ENCODE peak calls at places on chromosomes 11 and 22, in four cellular contexts. One of them, this sample, is unnamed.

GRCh38 chr11:62879150-62879549 is 1.5 kb upstream of the SLC3A2 start:
- DNase-seq in A172: no peak
- DNase-seq in Daoy: no peak
- DNase-seq in stimulated activated CD8-positive, alpha-beta memory T cell treated with anti-CD3 and anti-CD28 coated beads, Interleukin-2, amount 100 ng/mL, for 1 hour: no peak
- DNase-seq in this sample: no peak

GRCh38 chr22:50710886-50711285 is 27.1 kb upstream of the ACR start:
- DNase-seq in A172: no peak
- DNase-seq in Daoy: no peak
- DNase-seq in stimulated activated CD8-positive, alpha-beta memory T cell treated with anti-CD3 and anti-CD28 coated beads, Interleukin-2, amount 100 ng/mL, for 1 hour: no peak
- DNase-seq in this sample: no peak

GRCh38 chr11:19953342-19953741 is 206.9 kb downstream of the DBX1 start:
- DNase-seq in A172: peak; percentile 76
- DNase-seq in Daoy: peak; percentile 59
- DNase-seq in stimulated activated CD8-positive, alpha-beta memory T cell treated with anti-CD3 and anti-CD28 coated beads, Interleukin-2, amount 100 ng/mL, for 1 hour: no peak
- DNase-seq in this sample: no peak

GRCh38 chr11:5476184-5476819 is 12.2 kb upstream of the OR52D1 start:
- DNase-seq in A172: peak; percentile 69
- DNase-seq in Daoy: peak; percentile 20
- DNase-seq in stimulated activated CD8-positive, alpha-beta memory T cell treated with anti-CD3 and anti-CD28 coated beads, Interleukin-2, amount 100 ng/mL, for 1 hour: no peak
- DNase-seq in this sample: peak; percentile 39

GRCh38 chr11:70032470-70032795 is 45.7 kb upstream of the ANO1 start:
- DNase-seq in A172: no peak
- DNase-seq in Daoy: no peak
- DNase-seq in stimulated activated CD8-positive, alpha-beta memory T cell treated with anti-CD3 and anti-CD28 coated beads, Interleukin-2, amount 100 ng/mL, for 1 hour: no peak
- DNase-seq in this sample: no peak

GRCh38 chr11:99631618-99632017 is 610.9 kb downstream of the CNTN5 start:
- DNase-seq in A172: no peak
- DNase-seq in Daoy: no peak
- DNase-seq in stimulated activated CD8-positive, alpha-beta memory T cell treated with anti-CD3 and anti-CD28 coated beads, Interleukin-2, amount 100 ng/mL, for 1 hour: no peak
- DNase-seq in this sample: no peak

GRCh38 chr11:34358258-34358665 is 452 bp upstream of the ABTB2 start:
- DNase-seq in A172: peak; percentile 57
- DNase-seq in Daoy: peak; percentile 85
- DNase-seq in stimulated activated CD8-positive, alpha-beta memory T cell treated with anti-CD3 and anti-CD28 coated beads, Interleukin-2, amount 100 ng/mL, for 1 hour: no peak
- DNase-seq in this sample: no peak

GRCh38 chr22:39463931-39464390 is 7.1 kb downstream of the MGAT3 start:
- DNase-seq in A172: no peak
- DNase-seq in Daoy: peak; percentile 32
- DNase-seq in stimulated activated CD8-positive, alpha-beta memory T cell treated with anti-CD3 and anti-CD28 coated beads, Interleukin-2, amount 100 ng/mL, for 1 hour: no peak
- DNase-seq in this sample: no peak

GRCh38 chr22:37219534-37219933 is 7.3 kb upstream of the SSTR3 start:
- DNase-seq in A172: no peak
- DNase-seq in Daoy: no peak
- DNase-seq in stimulated activated CD8-positive, alpha-beta memory T cell treated with anti-CD3 and anti-CD28 coated beads, Interleukin-2, amount 100 ng/mL, for 1 hour: no peak
- DNase-seq in this sample: no peak

GRCh38 chr11:106077609-106078517 is at the start of gene AASDHPPT:
- DNase-seq in A172: peak; percentile 6
- DNase-seq in Daoy: peak; percentile 17
- DNase-seq in stimulated activated CD8-positive, alpha-beta memory T cell treated with anti-CD3 and anti-CD28 coated beads, Interleukin-2, amount 100 ng/mL, for 1 hour: no peak
- DNase-seq in this sample: peak; percentile 15

GRCh38 chr11:62850911-62851806 is 11.8 kb upstream of the WDR74 start:
- DNase-seq in A172: no peak
- DNase-seq in Daoy: peak; percentile 51
- DNase-seq in stimulated activated CD8-positive, alpha-beta memory T cell treated with anti-CD3 and anti-CD28 coated beads, Interleukin-2, amount 100 ng/mL, for 1 hour: no peak
- DNase-seq in this sample: no peak

GRCh38 chr22:38462960-38463784 is 4.7 kb upstream of the KDELR3 start:
- DNase-seq in A172: no peak
- DNase-seq in Daoy: no peak
- DNase-seq in stimulated activated CD8-positive, alpha-beta memory T cell treated with anti-CD3 and anti-CD28 coated beads, Interleukin-2, amount 100 ng/mL, for 1 hour: no peak
- DNase-seq in this sample: no peak

GRCh38 chr11:130647371-130647770 is 198.9 kb downstream of the ADAMTS15 start:
- DNase-seq in A172: no peak
- DNase-seq in Daoy: no peak
- DNase-seq in stimulated activated CD8-positive, alpha-beta memory T cell treated with anti-CD3 and anti-CD28 coated beads, Interleukin-2, amount 100 ng/mL, for 1 hour: no peak
- DNase-seq in this sample: no peak

GRCh38 chr11:59182457-59183151 is 10.7 kb downstream of the DTX4 start:
- DNase-seq in A172: no peak
- DNase-seq in Daoy: no peak
- DNase-seq in stimulated activated CD8-positive, alpha-beta memory T cell treated with anti-CD3 and anti-CD28 coated beads, Interleukin-2, amount 100 ng/mL, for 1 hour: no peak
- DNase-seq in this sample: peak; percentile 5

GRCh38 chr11:80502511-80502910 is 1061.7 kb upstream of the TENM4 start:
- DNase-seq in A172: no peak
- DNase-seq in Daoy: no peak
- DNase-seq in stimulated activated CD8-positive, alpha-beta memory T cell treated with anti-CD3 and anti-CD28 coated beads, Interleukin-2, amount 100 ng/mL, for 1 hour: no peak
- DNase-seq in this sample: no peak

GRCh38 chr11:7890417-7891179 is 40.5 kb downstream of the OR10A6 start:
- DNase-seq in A172: no peak
- DNase-seq in Daoy: no peak
- DNase-seq in stimulated activated CD8-positive, alpha-beta memory T cell treated with anti-CD3 and anti-CD28 coated beads, Interleukin-2, amount 100 ng/mL, for 1 hour: no peak
- DNase-seq in this sample: peak; percentile 12

GRCh38 chr11:45149483-45150056 is 3.1 kb downstream of the PRDM11 start:
- DNase-seq in A172: no peak
- DNase-seq in Daoy: no peak
- DNase-seq in stimulated activated CD8-positive, alpha-beta memory T cell treated with anti-CD3 and anti-CD28 coated beads, Interleukin-2, amount 100 ng/mL, for 1 hour: no peak
- DNase-seq in this sample: no peak

GRCh38 chr11:79052539-79052938 is 388.3 kb downstream of the TENM4 start:
- DNase-seq in A172: no peak
- DNase-seq in Daoy: peak; percentile 26
- DNase-seq in stimulated activated CD8-positive, alpha-beta memory T cell treated with anti-CD3 and anti-CD28 coated beads, Interleukin-2, amount 100 ng/mL, for 1 hour: no peak
- DNase-seq in this sample: no peak

GRCh38 chr11:69518081-69518950 is 36.9 kb downstream of the LINC01488 start:
- DNase-seq in A172: no peak
- DNase-seq in Daoy: peak; percentile 48
- DNase-seq in stimulated activated CD8-positive, alpha-beta memory T cell treated with anti-CD3 and anti-CD28 coated beads, Interleukin-2, amount 100 ng/mL, for 1 hour: no peak
- DNase-seq in this sample: no peak

GRCh38 chr11:123945132-123945531 is 1.5 kb upstream of the OR6T1 start:
- DNase-seq in A172: no peak
- DNase-seq in Daoy: no peak
- DNase-seq in stimulated activated CD8-positive, alpha-beta memory T cell treated with anti-CD3 and anti-CD28 coated beads, Interleukin-2, amount 100 ng/mL, for 1 hour: no peak
- DNase-seq in this sample: no peak

GRCh38 chr11:8066036-8066910 is 14.7 kb upstream of the TUB start:
- DNase-seq in A172: no peak
- DNase-seq in Daoy: no peak
- DNase-seq in stimulated activated CD8-positive, alpha-beta memory T cell treated with anti-CD3 and anti-CD28 coated beads, Interleukin-2, amount 100 ng/mL, for 1 hour: no peak
- DNase-seq in this sample: no peak

GRCh38 chr11:134157451-134157850 is 66.3 kb downstream of the NCAPD3 start:
- DNase-seq in A172: no peak
- DNase-seq in Daoy: no peak
- DNase-seq in stimulated activated CD8-positive, alpha-beta memory T cell treated with anti-CD3 and anti-CD28 coated beads, Interleukin-2, amount 100 ng/mL, for 1 hour: no peak
- DNase-seq in this sample: no peak

GRCh38 chr22:23827351-23827995 is 11.3 kb downstream of the DERL3 start:
- DNase-seq in A172: no peak
- DNase-seq in Daoy: no peak
- DNase-seq in stimulated activated CD8-positive, alpha-beta memory T cell treated with anti-CD3 and anti-CD28 coated beads, Interleukin-2, amount 100 ng/mL, for 1 hour: no peak
- DNase-seq in this sample: no peak

GRCh38 chr22:50620861-50621490 is 7.0 kb downstream of the ARSA start:
- DNase-seq in A172: no peak
- DNase-seq in Daoy: no peak
- DNase-seq in stimulated activated CD8-positive, alpha-beta memory T cell treated with anti-CD3 and anti-CD28 coated beads, Interleukin-2, amount 100 ng/mL, for 1 hour: no peak
- DNase-seq in this sample: peak; percentile 74

GRCh38 chr11:20192641-20193040 is 32.4 kb upstream of the DBX1 start:
- DNase-seq in A172: no peak
- DNase-seq in Daoy: no peak
- DNase-seq in stimulated activated CD8-positive, alpha-beta memory T cell treated with anti-CD3 and anti-CD28 coated beads, Interleukin-2, amount 100 ng/mL, for 1 hour: no peak
- DNase-seq in this sample: no peak

GRCh38 chr11:11491014-11491413 is 130.8 kb downstream of the GALNT18 start:
- DNase-seq in A172: no peak
- DNase-seq in Daoy: no peak
- DNase-seq in stimulated activated CD8-positive, alpha-beta memory T cell treated with anti-CD3 and anti-CD28 coated beads, Interleukin-2, amount 100 ng/mL, for 1 hour: no peak
- DNase-seq in this sample: no peak

GRCh38 chr11:66762088-66762487 is 33.1 kb upstream of the SPTBN2 start:
- DNase-seq in A172: no peak
- DNase-seq in Daoy: no peak
- DNase-seq in stimulated activated CD8-positive, alpha-beta memory T cell treated with anti-CD3 and anti-CD28 coated beads, Interleukin-2, amount 100 ng/mL, for 1 hour: no peak
- DNase-seq in this sample: no peak

GRCh38 chr11:119493712-119494111 is 70.7 kb upstream of the THY1 start:
- DNase-seq in A172: peak; percentile 23
- DNase-seq in Daoy: peak; percentile 50
- DNase-seq in stimulated activated CD8-positive, alpha-beta memory T cell treated with anti-CD3 and anti-CD28 coated beads, Interleukin-2, amount 100 ng/mL, for 1 hour: no peak
- DNase-seq in this sample: peak; percentile 9

GRCh38 chr11:113048820-113049555 is 87.8 kb downstream of the NCAM1 start:
- DNase-seq in A172: peak; percentile 42
- DNase-seq in Daoy: peak; percentile 36
- DNase-seq in stimulated activated CD8-positive, alpha-beta memory T cell treated with anti-CD3 and anti-CD28 coated beads, Interleukin-2, amount 100 ng/mL, for 1 hour: no peak
- DNase-seq in this sample: no peak

GRCh38 chr11:8826145-8826786 is 84.7 kb upstream of the AKIP1 start:
- DNase-seq in A172: peak; percentile 88
- DNase-seq in Daoy: peak; percentile 57
- DNase-seq in stimulated activated CD8-positive, alpha-beta memory T cell treated with anti-CD3 and anti-CD28 coated beads, Interleukin-2, amount 100 ng/mL, for 1 hour: no peak
- DNase-seq in this sample: no peak

GRCh38 chr11:134652586-134653255 is 240.7 kb upstream of the B3GAT1 start:
- DNase-seq in A172: no peak
- DNase-seq in Daoy: no peak
- DNase-seq in stimulated activated CD8-positive, alpha-beta memory T cell treated with anti-CD3 and anti-CD28 coated beads, Interleukin-2, amount 100 ng/mL, for 1 hour: no peak
- DNase-seq in this sample: no peak

GRCh38 chr11:65066315-65066714 is 8.0 kb upstream of the NAALADL1 start:
- DNase-seq in A172: no peak
- DNase-seq in Daoy: no peak
- DNase-seq in stimulated activated CD8-positive, alpha-beta memory T cell treated with anti-CD3 and anti-CD28 coated beads, Interleukin-2, amount 100 ng/mL, for 1 hour: no peak
- DNase-seq in this sample: no peak

GRCh38 chr11:36288442-36289225 is 590 bp downstream of the COMMD9 start:
- DNase-seq in A172: no peak
- DNase-seq in Daoy: no peak
- DNase-seq in stimulated activated CD8-positive, alpha-beta memory T cell treated with anti-CD3 and anti-CD28 coated beads, Interleukin-2, amount 100 ng/mL, for 1 hour: no peak
- DNase-seq in this sample: no peak

GRCh38 chr11:6607190-6607635 is 3.6 kb downstream of the ILK start:
- DNase-seq in A172: no peak
- DNase-seq in Daoy: no peak
- DNase-seq in stimulated activated CD8-positive, alpha-beta memory T cell treated with anti-CD3 and anti-CD28 coated beads, Interleukin-2, amount 100 ng/mL, for 1 hour: no peak
- DNase-seq in this sample: no peak

GRCh38 chr11:113664069-113664980 is 41.8 kb downstream of the TMPRSS5 start:
- DNase-seq in A172: peak; percentile 86
- DNase-seq in Daoy: peak; percentile 87
- DNase-seq in stimulated activated CD8-positive, alpha-beta memory T cell treated with anti-CD3 and anti-CD28 coated beads, Interleukin-2, amount 100 ng/mL, for 1 hour: no peak
- DNase-seq in this sample: no peak

GRCh38 chr11:13984616-13985474 is 22.3 kb downstream of the SPON1 start:
- DNase-seq in A172: peak; percentile 72
- DNase-seq in Daoy: no peak
- DNase-seq in stimulated activated CD8-positive, alpha-beta memory T cell treated with anti-CD3 and anti-CD28 coated beads, Interleukin-2, amount 100 ng/mL, for 1 hour: no peak
- DNase-seq in this sample: no peak

This sample was measured in Jurkat, Clone E6-1.